ENCODE peak calls at places on chromosomes 11 and 22, in eight cellular contexts. S is keratinocyte, F is suprapubic skin, W is stomach, B is body of pancreas, D is ascending aorta, X is lower lobe of right lung, U is ovary. P is an unnamed sample.
A peak's percentile ranks its signal among the peaks of the same experiment; 100 is the strongest.

GRCh38 chr11:69649576-69649900 is 8.6 kb downstream of the CCND1 start:
- DNase-seq in X (no peak), D (peak; percentile 54), U (no peak), F (no peak), W (no peak), S (no peak), B (no peak), P (no peak)

GRCh38 chr11:66862559-66863037 is 5.7 kb downstream of the LRFN4 start:
- DNase-seq in U (no peak), F (peak; percentile 53), W (no peak), X (no peak), D (no peak), S (no peak), B (no peak), P (no peak)

GRCh38 chr22:31637375-31637937 is 24.6 kb downstream of the PISD start:
- DNase-seq in B (no peak), F (no peak), X (peak; percentile 83), W (no peak), S (no peak), D (no peak), U (no peak), P (no peak)

GRCh38 chr11:110431212-110432073 is 1.7 kb downstream of the FDX1 start:
- DNase-seq in X (no peak), U (no peak), W (no peak), S (no peak), D (no peak), F (no peak), B (no peak), P (peak; percentile 7)

GRCh38 chr22:36194971-36195370 is 6.6 kb downstream of the APOL4 start:
- DNase-seq in S (no peak), U (peak; percentile 66), B (peak; percentile 53), W (peak; percentile 57), X (peak; percentile 58), F (no peak), D (peak; percentile 80), P (peak; percentile 57)

GRCh38 chr22:28222066-28222465 is 303.0 kb upstream of the PITPNB start:
- DNase-seq in U (no peak), B (no peak), F (no peak), D (no peak), S (no peak), W (no peak), X (no peak), P (no peak)

GRCh38 chr22:44701824-44702478 is at the start of gene PRR5:
- DNase-seq in X (peak; percentile 89), U (peak; percentile 87), S (peak; percentile 48), W (peak; percentile 87), D (peak; percentile 78), B (peak; percentile 91), F (peak; percentile 88), P (peak; percentile 87)

GRCh38 chr11:45654242-45654641 is 11.2 kb downstream of the CHST1 start:
- DNase-seq in S (no peak), B (no peak), W (no peak), U (peak; percentile 5), F (no peak), D (peak; percentile 64), X (peak; percentile 25), P (no peak)

GRCh38 chr11:12811861-12812260 is 137.6 kb downstream of the TEAD1 start:
- DNase-seq in D (no peak), S (no peak), B (no peak), W (no peak), X (no peak), U (no peak), F (no peak), P (no peak)

GRCh38 chr22:40202225-40202944 is 24.7 kb downstream of the TNRC6B start:
- DNase-seq in W (no peak), B (peak; percentile 41), D (no peak), U (no peak), S (no peak), F (peak; percentile 40), X (no peak), P (no peak)

GRCh38 chr22:40199852-40200251 is 22.1 kb downstream of the TNRC6B start:
- DNase-seq in S (no peak), X (no peak), U (no peak), D (peak; percentile 53), F (peak; percentile 5), W (no peak), B (no peak), P (no peak)

GRCh38 chr22:40200795-40201194 is 23.1 kb downstream of the TNRC6B start:
- DNase-seq in U (no peak), S (no peak), W (no peak), F (peak; percentile 4), B (no peak), D (no peak), X (no peak), P (no peak)

GRCh38 chr22:40196628-40197027 is 18.9 kb downstream of the TNRC6B start:
- DNase-seq in S (peak; percentile 54), F (peak; percentile 15), D (peak; percentile 76), X (no peak), B (no peak), U (no peak), W (no peak), P (no peak)

GRCh38 chr22:40199223-40199622 is 21.5 kb downstream of the TNRC6B start:
- DNase-seq in F (peak; percentile 2), U (no peak), X (no peak), S (no peak), W (no peak), B (peak; percentile 43), D (peak; percentile 5), P (no peak)
- H3K27ac ChIP-seq in F (no peak overlapping the region), U (no peak overlapping the region), X (no peak overlapping the region), S (no peak overlapping the region), W (no peak overlapping the region), B (no peak overlapping the region), D (no peak overlapping the region), P (no peak overlapping the region)

GRCh38 chr11:10379871-10380568 is 75.0 kb upstream of the AMPD3 start:
- DNase-seq in D (no peak), X (no peak), B (no peak), F (no peak), S (no peak), W (no peak), U (no peak), P (no peak)

GRCh38 chr11:10378362-10378761 is 73.5 kb downstream of the ADM start:
- DNase-seq in D (no peak), X (no peak), U (no peak), B (no peak), S (no peak), F (no peak), W (no peak), P (no peak)

GRCh38 chr11:10380921-10381320 is 74.1 kb upstream of the AMPD3 start:
- DNase-seq in D (no peak), W (no peak), F (no peak), U (no peak), S (no peak), B (no peak), X (no peak), P (no peak)

GRCh38 chr11:10379022-10379421 is 74.1 kb downstream of the ADM start:
- DNase-seq in F (no peak), B (no peak), S (no peak), D (no peak), X (no peak), U (no peak), W (no peak), P (peak; percentile 44)

GRCh38 chr11:10379433-10379832 is 74.6 kb downstream of the ADM start:
- DNase-seq in W (no peak), X (no peak), F (no peak), S (no peak), U (no peak), D (no peak), B (no peak), P (no peak)
- H3K4me1 ChIP-seq in W (no peaks in the 10 kb centered on the region), X (peaks cover 40% of the 10 kb centered on the region), F (peaks cover 31% of the 10 kb centered on the region), S (peaks cover 2% of the 10 kb centered on the region), U (peaks cover 16% of the 10 kb centered on the region), D (peaks cover 7% of the 10 kb centered on the region), B (peaks cover 13% of the 10 kb centered on the region), P (no peaks in the 10 kb centered on the region)

GRCh38 chr22:29396126-29396525 is 7.8 kb upstream of the AP1B1 start:
- DNase-seq in S (no peak), D (peak; percentile 3), W (no peak), F (peak; percentile 35), X (no peak), B (peak; percentile 83), U (no peak), P (no peak)
- H3K27ac ChIP-seq in S (no peak overlapping the region), D (no peak overlapping the region), W (no peak overlapping the region), F (no peak overlapping the region), X (no peak overlapping the region), B (no peak overlapping the region), U (no peak overlapping the region), P (no peak overlapping the region)

GRCh38 chr11:1873048-1873812 is 18.5 kb downstream of the PRR33 start:
- DNase-seq in X (peak; percentile 18), B (peak; percentile 1), F (peak; percentile 73), W (no peak), S (no peak), D (no peak), U (peak; percentile 20), P (no peak)

GRCh38 chr11:1870326-1870696 is 17.4 kb downstream of the LSP1 start:
- DNase-seq in X (peak; percentile 25), F (no peak), D (no peak), B (no peak), S (no peak), W (no peak), U (no peak), P (no peak)

GRCh38 chr11:1871531-1871930 is 18.6 kb downstream of the LSP1 start:
- DNase-seq in X (peak; percentile 38), D (no peak), S (no peak), F (no peak), U (peak; percentile 15), B (no peak), W (no peak), P (no peak)

GRCh38 chr11:1870721-1871466 is 18.0 kb downstream of the LSP1 start:
- DNase-seq in F (no peak), S (no peak), D (no peak), B (peak; percentile 76), W (no peak), X (peak; percentile 74), U (no peak), P (peak; percentile 91)

DNA sequence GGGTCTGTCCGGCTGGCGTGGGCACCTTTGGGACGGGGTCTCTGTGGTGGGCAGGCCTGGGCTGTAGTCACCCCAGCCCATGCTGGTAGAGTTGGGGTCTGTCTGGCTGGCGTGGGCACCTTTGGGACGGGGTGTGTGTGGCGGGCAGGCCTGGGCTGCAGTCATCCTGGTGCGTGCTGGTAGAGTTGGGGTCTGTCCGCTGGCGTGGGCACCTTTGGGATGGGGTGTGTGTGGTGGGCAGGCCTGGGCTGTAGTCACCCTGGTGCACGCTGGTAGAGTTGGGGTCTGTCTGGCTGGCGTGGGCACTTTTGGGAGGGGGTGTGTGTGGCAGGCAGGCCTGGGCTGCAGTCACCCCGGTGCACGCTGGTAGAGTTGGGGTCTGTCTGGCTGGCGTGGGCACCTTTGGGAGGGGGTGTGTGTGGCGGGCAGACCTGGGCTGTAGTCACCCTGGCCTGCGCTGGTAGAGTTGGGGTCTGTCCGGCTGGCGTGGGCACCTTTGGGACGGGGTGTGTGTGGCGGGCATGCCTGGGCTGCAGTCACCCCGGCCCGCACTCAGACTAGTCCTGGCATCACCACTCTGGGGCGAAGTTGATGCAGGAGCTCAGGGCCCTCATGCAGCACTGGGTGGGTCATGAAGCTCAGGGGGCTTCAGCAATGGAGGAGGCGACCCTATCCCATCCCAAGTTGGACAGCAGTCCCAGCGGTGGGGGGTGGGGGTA is 19.3 kb downstream of the PRR33 start:
- DNase-seq in F (peak; percentile 48), S (no peak), W (no peak), B (no peak), X (peak; percentile 30), U (peak; percentile 17), D (no peak), P (no peak)
- H3K4me1 ChIP-seq in F (peaks cover 92% of the 10 kb centered on the region), S (peaks cover 26% of the 10 kb centered on the region), W (peaks cover 35% of the 10 kb centered on the region), B (peaks cover 31% of the 10 kb centered on the region), X (peaks cover 22% of the 10 kb centered on the region), U (peaks cover 2% of the 10 kb centered on the region), D (peaks cover 16% of the 10 kb centered on the region), P (peaks cover 34% of the 10 kb centered on the region)

P was measured in SJCRH30.